ENCODE peak calls at places on chromosomes 5 and 9, in four cellular contexts. D is neural progenitor cell, H is IMR-90, C is mesenchymal stem cell. N is an unnamed sample.

GRCh38 chr9:96071245-96072124 is 196.0 kb downstream of the ERCC6L2 start:
- DNase-seq in H (peak), C (peak), D (peak), N (peak)

GRCh38 chr5:77231470-77232138 is 21.1 kb downstream of the PDE8B start:
- DNase-seq in D (no peak), H (no peak), C (no peak), N (peak)

GRCh38 chr9:116687762-116688160 is 656 bp downstream of the TRIM32 start:
- DNase-seq in D (peak), H (no peak), C (no peak), N (peak)

GRCh38 chr9:82504620-82505019 is 516.0 kb downstream of the SPATA31D1 start:
- DNase-seq in H (no peak), D (no peak), C (no peak), N (peak)

GRCh38 chr9:4507306-4507705 is 17.0 kb downstream of the SLC1A1 start:
- DNase-seq in H (peak), C (peak), D (no peak), N (no peak)

GRCh38 chr5:66882592-66883227 is 286.5 kb downstream of the MAST4 start:
- DNase-seq in H (peak), D (no peak), C (peak), N (no peak)

GRCh38 chr5:75277463-75277862 is 40.8 kb upstream of the ANKRD31 start:
- DNase-seq in D (no peak), C (no peak), H (no peak), N (no peak)

GRCh38 chr9:83707518-83707767 is 315 bp downstream of the UBQLN1 start:
- DNase-seq in C (peak), D (no peak), H (no peak), N (no peak)

GRCh38 chr9:109107402-109108240 is 12.1 kb downstream of the TMEM245 start:
- DNase-seq in H (peak), D (no peak), C (peak), N (no peak)

GRCh38 chr9:70389642-70390266 is 24.7 kb downstream of the KLF9 start:
- DNase-seq in C (peak), D (peak), H (peak), N (no peak)

GRCh38 chr9:18250051-18250450 is 223.9 kb upstream of the ADAMTSL1 start:
- DNase-seq in C (no peak), D (no peak), H (no peak), N (no peak)

GRCh38 chr9:124491049-124491975 is 15.9 kb downstream of the NR5A1 start:
- DNase-seq in H (no peak), D (no peak), C (no peak), N (no peak)

GRCh38 chr9:93093449-93094293 is 2.3 kb upstream of the CARD19 start:
- DNase-seq in C (no peak), H (no peak), D (no peak), N (no peak)

DNA sequence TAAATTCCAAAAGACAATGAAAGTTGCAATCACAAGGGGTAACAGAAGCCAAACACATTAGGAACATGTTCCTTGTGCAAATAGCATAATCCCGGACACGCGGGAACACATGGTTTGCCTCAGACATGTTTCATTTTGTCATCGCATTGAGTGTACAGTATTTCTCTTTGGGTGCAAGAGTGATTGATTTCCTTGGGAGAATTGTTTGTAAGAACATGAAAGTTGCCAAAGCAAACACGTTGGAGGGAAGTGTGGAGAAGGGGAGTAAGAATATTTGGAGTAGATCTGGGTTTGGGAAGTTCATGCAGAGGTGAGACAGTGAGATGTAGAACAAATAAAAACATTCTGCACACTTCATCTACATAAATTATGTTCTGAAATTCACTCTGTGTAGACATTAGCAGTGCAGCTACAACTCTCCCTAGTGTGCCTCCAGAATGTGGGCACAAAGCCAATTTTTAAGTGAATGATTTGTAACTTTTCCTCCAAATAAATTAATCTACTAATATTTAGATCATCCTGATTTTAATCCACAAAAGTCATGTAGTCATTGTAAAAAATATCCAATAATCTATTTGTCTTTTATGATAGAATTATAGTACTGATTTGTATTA is 24.0 kb downstream of the FOXD1 start:
- DNase-seq in C (no peak), D (no peak), H (no peak), N (no peak)
- H2AFZ ChIP-seq in C (no peak), D (no peak), H (no peak), N (no peak)

DNA sequence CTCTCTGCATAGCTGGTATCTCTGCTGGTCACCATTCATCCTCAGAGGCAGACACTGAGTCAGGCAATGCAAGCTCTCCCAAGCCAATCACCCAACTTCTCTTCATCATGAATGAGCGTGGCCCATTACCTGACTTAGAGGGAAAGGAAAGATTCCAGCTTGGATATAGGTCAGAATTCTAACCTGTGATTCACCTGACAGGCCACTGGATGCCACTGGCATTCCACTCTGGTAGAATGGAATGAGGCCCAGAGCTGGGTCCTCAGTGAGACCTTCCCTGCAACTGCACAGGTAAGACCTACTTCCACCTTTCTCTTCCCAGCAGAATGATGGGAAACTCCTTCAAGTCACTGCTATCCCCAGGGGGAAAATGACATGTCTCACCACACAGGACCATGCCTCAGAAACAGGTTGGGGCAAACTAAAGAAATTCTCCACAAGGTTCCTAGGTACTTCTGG is 62.1 kb downstream of the SUSD1 start:
- DNase-seq in C (no peak), H (no peak), D (peak), N (peak)
- H2AFZ ChIP-seq in C (no peak), H (no peak), D (no peak), N (no peak)

GRCh38 chr5:4205408-4205807 is 609.8 kb downstream of the IRX1 start:
- DNase-seq in H (no peak), C (no peak), D (no peak), N (no peak)
- H2AFZ ChIP-seq in H (no peak), C (no peak), D (no peak), N (no peak)

GRCh38 chr5:176994460-176995121 is 12.0 kb downstream of the UIMC1 start:
- DNase-seq in C (peak), D (peak), H (peak), N (peak)
- H2AFZ ChIP-seq in C (no peak), D (no peak), H (no peak), N (no peak)

GRCh38 chr9:128624566-128624965 is 32.1 kb downstream of the DYNC2I2 start:
- DNase-seq in D (no peak), C (no peak), H (no peak), N (no peak)
- H2AFZ ChIP-seq in D (no peak), C (no peak), H (no peak), N (no peak)

DNA sequence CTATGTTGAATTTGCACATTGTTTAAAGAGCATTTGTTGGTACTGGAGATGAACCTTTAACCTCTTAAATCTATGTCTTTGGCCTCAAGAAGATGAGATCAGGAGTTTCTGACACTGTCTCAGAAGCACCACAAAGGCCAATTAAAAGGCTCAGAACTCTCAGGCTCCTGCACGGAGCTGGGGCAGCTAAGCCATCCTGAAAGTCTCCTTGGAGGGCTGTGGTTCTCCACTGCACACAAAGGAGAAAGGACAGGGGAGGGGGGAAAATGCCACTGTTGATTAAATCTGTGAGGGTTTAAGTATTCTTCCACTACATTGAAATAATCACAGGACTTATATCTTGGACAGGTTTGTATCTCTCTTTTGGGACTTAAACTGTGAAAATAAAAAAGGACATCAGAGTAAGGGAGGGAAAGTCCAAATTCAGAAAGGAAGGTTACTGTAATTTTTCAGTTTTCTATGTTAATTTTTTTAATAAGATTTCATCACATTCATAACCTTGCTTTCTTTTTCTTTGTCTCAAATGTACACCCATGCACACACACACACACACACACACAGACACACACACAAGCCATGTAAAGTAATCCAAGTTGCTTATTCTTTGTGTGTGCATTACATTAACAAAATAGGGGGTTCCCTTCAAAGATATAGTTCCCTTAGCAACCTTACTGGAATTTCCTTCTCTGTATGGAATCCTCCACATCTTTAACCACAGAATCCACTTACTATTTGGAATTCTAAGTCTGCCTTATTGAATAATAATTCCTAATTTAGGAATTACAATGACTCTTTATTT is 32.9 kb downstream of the ZNF366 start:
- DNase-seq in H (peak), D (peak), C (no peak), N (no peak)
- H2AFZ ChIP-seq in H (no peak), D (no peak), C (no peak), N (no peak)

GRCh38 chr5:56206126-56206525 is 27.0 kb downstream of the ANKRD55 start:
- DNase-seq in D (no peak), H (peak), C (peak), N (no peak)

GRCh38 chr5:56202483-56202882 is 30.6 kb downstream of the ANKRD55 start:
- DNase-seq in D (no peak), C (peak), H (peak), N (no peak)

GRCh38 chr5:56200856-56201638 is 32.1 kb downstream of the ANKRD55 start:
- DNase-seq in D (peak), H (peak), C (peak), N (peak)
- H2AFZ ChIP-seq in D (no peak), H (peak), C (no peak), N (no peak)

N was measured in GM23338.